ENCODE peak calls at places on chromosomes 7 and 10, in nine cellular contexts. J is HFF-Myc, P is fibroblast of mammary gland, U is RWPE1, C is pancreas, I is AG04449, E is HepG2, A is PC-9, H is type B pancreatic cell. O is an unnamed sample.

GRCh38 chr7:11557627-11558026 is 274.4 kb downstream of the THSD7A start:
- DNase-seq in J (no peak), P (peak), U (peak), C (no peak), I (no peak), E (peak), A (no peak), H (no peak), O (peak)

GRCh38 chr10:76202777-76203176 is 771.4 kb downstream of the LRMDA start:
- DNase-seq in J (no peak), P (peak), U (no peak), C (no peak), I (peak), E (no peak), A (no peak), H (no peak), O (no peak)

GRCh38 chr7:36127075-36127740 is 25.8 kb upstream of the EEPD1 start:
- DNase-seq in J (no peak), P (peak), U (no peak), C (no peak), I (no peak), E (no peak), A (no peak), H (no peak), O (no peak)

GRCh38 chr10:12448729-12449391 is 99.5 kb downstream of the CAMK1D start:
- DNase-seq in J (peak), P (peak), U (peak), C (no peak), I (peak), E (no peak), A (peak), H (no peak), O (peak)

GRCh38 chr7:36117201-36117840 is 35.7 kb upstream of the EEPD1 start:
- DNase-seq in J (no peak), P (no peak), U (no peak), C (no peak), I (no peak), E (no peak), A (peak), H (no peak), O (no peak)

GRCh38 chr10:118958984-118959916 is 70.3 kb upstream of the NANOS1 start:
- DNase-seq in J (no peak), P (peak), U (peak), C (peak), I (peak), E (no peak), A (peak), H (peak), O (no peak)

GRCh38 chr10:4201866-4202825 is 417.1 kb upstream of the KLF6 start:
- DNase-seq in J (peak), P (peak), U (no peak), C (no peak), I (no peak), E (no peak), A (no peak), H (no peak), O (no peak)

GRCh38 chr7:155962191-155962967 is 150.1 kb upstream of the SHH start:
- DNase-seq in J (no peak), P (peak), U (peak), C (no peak), I (no peak), E (peak), A (peak), H (no peak), O (no peak)

GRCh38 chr10:7756360-7756992 is 31.3 kb downstream of the KIN start:
- DNase-seq in J (no peak), P (peak), U (no peak), C (peak), I (no peak), E (peak), A (no peak), H (no peak), O (peak)

GRCh38 chr7:5677538-5678294 is 103.7 kb downstream of the RNF216 start:
- DNase-seq in J (no peak), P (peak), U (peak), C (no peak), I (no peak), E (peak), A (peak), H (no peak), O (peak)

GRCh38 chr10:21020545-21020944 is 123.4 kb upstream of the NEBL start:
- DNase-seq in J (no peak), P (peak), U (peak), C (peak), I (no peak), E (peak), A (no peak), H (no peak), O (peak)

GRCh38 chr7:151404216-151405011 is 5.4 kb downstream of the WDR86 start:
- DNase-seq in J (no peak), P (peak), U (peak), C (no peak), I (no peak), E (no peak), A (peak), H (no peak), O (no peak)

GRCh38 chr7:131896189-131896855 is 339.9 kb upstream of the PODXL start:
- DNase-seq in J (no peak), P (no peak), U (no peak), C (no peak), I (no peak), E (no peak), A (no peak), H (no peak), O (no peak)

GRCh38 chr7:23546897-23547572 is 15.3 kb upstream of the TRA2A start:
- DNase-seq in J (peak), P (peak), U (peak), C (peak), I (peak), E (peak), A (peak), H (peak), O (peak)

GRCh38 chr7:66699998-66700397 is 40.5 kb upstream of the RABGEF1 start:
- DNase-seq in J (no peak), P (peak), U (no peak), C (no peak), I (no peak), E (no peak), A (no peak), H (no peak), O (no peak)

GRCh38 chr7:66698652-66699205 is 41.8 kb upstream of the RABGEF1 start:
- DNase-seq in J (no peak), P (no peak), U (no peak), C (no peak), I (no peak), E (no peak), A (no peak), H (no peak), O (no peak)

GRCh38 chr7:66696774-66697191 is 43.8 kb upstream of the RABGEF1 start:
- DNase-seq in J (peak), P (peak), U (peak), C (no peak), I (no peak), E (peak), A (no peak), H (no peak), O (no peak)

GRCh38 chr7:66700633-66701131 is 39.9 kb upstream of the RABGEF1 start:
- DNase-seq in J (no peak), P (no peak), U (no peak), C (no peak), I (no peak), E (no peak), A (no peak), H (no peak), O (no peak)

DNA sequence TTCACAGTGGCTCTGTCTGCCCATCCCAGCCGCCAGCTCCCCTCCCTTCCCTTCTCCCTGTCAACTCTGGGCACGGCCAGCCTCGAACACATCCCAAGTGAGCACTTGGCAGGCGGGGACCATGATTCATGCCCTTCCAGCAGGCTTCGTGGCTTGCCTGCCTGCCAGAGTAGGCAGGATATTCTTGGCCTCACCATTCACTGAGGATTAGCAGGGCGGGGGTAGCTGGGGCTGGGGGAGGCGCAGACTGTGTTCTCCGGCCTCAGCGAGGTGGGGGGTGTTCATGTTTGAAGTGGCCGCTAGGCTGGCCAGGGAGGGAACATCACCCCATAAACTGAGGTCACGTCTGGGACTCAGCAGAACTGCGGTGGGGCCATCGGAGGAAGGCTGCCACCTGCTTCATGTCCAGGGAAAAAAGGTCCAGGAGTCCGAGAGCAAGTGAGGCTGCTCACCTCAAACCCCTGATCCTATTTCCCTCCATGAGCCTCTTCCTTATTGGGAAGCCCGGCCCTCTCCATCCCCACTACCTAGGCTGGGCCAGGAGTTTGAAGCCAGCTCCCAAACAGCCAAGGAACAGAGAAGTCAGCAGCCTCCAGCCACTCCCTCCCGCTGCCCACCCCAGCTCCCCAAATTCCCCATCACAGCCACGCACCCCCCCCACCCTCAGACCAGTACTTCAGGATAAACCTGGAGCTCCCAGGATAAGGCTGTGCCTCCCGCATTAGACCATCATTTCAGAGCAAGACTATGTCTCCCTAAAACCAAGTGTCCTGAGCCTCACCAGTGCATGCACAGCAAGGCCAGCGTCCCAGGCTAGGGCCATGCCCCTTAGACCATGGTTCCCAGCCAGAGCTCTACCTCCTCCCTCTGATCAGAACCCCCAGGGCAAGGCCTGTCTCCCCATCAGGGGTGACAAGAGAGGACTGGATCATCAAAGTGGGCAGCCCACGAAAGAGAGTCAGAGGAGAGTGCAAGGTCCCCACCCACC is 42.8 kb upstream of the RABGEF1 start:
- DNase-seq in J (no peak), P (peak), U (no peak), C (no peak), I (no peak), E (peak), A (no peak), H (no peak), O (no peak)
- TF ChIP-seq CTCF in J (no peak), P (no peak), U (no peak), C (no peak), I (no peak), E (peak), A (no peak), H (no peak), O (no peak)

GRCh38 chr7:42993038-42993437 is 60.9 kb downstream of the MRPL32 start:
- DNase-seq in J (no peak), P (no peak), U (no peak), C (no peak), I (no peak), E (peak), A (no peak), H (no peak), O (no peak)
- TF ChIP-seq CTCF in J (no peak), P (no peak), U (no peak), C (no peak), I (no peak), E (no peak), A (no peak), H (peak), O (no peak)

DNA sequence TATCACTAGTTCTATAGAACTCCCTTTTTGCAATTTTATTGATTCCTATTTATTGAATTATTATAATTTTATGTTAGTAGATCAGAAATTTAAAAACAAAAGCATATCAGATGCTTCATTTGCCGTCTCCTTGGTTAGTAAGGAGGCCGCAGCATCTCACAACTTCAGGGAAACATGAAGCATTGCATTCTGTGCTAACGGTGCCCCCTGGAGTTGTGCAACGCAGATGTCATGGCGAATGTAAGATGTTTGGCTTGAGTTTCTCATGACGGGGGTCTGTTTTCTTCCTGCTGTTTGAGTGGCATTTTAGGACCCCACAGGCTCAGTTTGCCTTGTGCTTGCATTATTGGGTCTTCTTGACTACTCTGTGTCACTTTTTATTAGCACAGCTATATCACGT is 124.8 kb downstream of the CNNM2 start:
- DNase-seq in J (no peak), P (no peak), U (no peak), C (no peak), I (no peak), E (no peak), A (no peak), H (no peak), O (no peak)
- TF ChIP-seq CTCF in J (peak), P (no peak), U (no peak), C (no peak), I (no peak), E (peak), A (no peak), H (peak), O (no peak)

GRCh38 chr10:113775681-113776294 is 24.3 kb downstream of the PLEKHS1 start:
- DNase-seq in J (no peak), P (no peak), U (no peak), C (no peak), I (no peak), E (no peak), A (no peak), H (no peak), O (no peak)
- TF ChIP-seq CTCF in J (no peak), P (no peak), U (no peak), C (no peak), I (no peak), E (no peak), A (no peak), H (peak), O (no peak)

GRCh38 chr10:45080321-45080720 is 79.6 kb downstream of the ZNF22 start:
- DNase-seq in J (no peak), P (no peak), U (no peak), C (no peak), I (no peak), E (no peak), A (no peak), H (no peak), O (no peak)

GRCh38 chr10:45076847-45077246 is 76.1 kb downstream of the ZNF22 start:
- DNase-seq in J (no peak), P (no peak), U (no peak), C (no peak), I (no peak), E (no peak), A (no peak), H (no peak), O (no peak)

DNA sequence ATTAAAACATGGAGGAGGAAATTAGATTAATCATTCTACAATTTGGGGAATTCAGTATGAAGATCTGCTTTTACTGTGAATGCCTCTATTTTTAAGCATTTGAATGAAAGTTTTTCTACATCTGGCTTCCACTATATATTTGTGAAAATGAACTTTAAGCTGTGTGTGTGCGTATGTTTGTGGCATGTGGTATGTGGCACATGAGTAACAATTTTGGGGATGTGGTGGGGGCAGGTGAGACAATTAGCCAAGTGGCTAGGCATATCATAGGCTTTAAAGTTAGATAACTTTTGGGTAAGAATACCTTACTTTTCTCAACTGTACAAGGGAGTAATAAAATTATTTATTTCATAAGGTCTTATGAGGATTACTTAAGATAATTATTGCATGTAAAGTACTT is 81.5 kb downstream of the ZNF22 start:
- DNase-seq in J (no peak), P (no peak), U (no peak), C (no peak), I (no peak), E (no peak), A (no peak), H (no peak), O (no peak)
- TF ChIP-seq CTCF in J (no peak), P (no peak), U (no peak), C (no peak), I (no peak), E (no peak), A (no peak), H (no peak), O (no peak)

DNA sequence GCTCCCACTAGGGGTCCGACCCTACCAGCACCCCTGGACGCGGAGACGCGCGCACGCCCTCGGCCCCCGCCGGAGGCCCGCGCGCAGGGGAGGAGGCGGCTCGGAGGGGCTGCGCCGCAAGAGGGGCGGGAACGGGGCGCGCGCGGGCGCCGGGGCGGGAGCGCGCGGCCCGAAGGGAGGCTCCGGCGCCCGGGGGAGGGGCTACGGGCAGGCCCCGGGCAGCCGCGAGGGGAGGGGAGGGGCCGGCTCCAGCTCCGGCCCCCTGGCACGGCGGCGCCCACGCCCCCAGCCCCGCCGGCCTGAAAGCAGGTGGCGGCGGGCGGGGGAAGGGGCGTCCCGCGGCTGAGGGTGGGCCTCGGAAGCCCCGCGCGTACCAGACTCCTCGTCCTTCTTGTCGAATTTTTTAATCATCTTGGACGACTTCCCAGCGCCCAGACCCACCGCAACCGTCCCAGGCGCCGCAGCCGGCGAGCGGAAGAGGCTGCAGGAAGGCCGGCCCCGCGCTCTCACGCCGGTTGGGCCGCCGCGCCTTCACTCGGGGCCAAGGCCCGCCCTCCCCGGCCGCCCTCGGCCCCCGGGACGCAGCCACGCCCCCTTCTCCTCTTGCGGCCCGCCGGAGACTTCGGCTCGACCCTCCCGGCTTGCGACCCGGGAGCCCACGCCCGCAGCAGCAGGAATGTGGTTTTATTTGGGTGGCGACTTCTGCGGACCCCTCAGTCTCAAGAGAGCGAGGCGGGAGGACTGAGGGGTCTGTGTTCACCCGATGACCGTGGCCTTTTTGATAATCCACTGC is at the start of gene COPG2:
- DNase-seq in J (peak), P (peak), U (peak), C (peak), I (no peak), E (peak), A (peak), H (peak), O (peak)
- TF ChIP-seq CTCF in J (no peak), P (no peak), U (no peak), C (no peak), I (no peak), E (no peak), A (no peak), H (peak), O (no peak)

GRCh38 chr10:58412502-58412961 is 27.3 kb downstream of the TFAM start:
- DNase-seq in J (no peak), P (peak), U (no peak), C (no peak), I (no peak), E (peak), A (peak), H (no peak), O (no peak)

GRCh38 chr10:58415757-58416156 is 30.5 kb downstream of the TFAM start:
- DNase-seq in J (no peak), P (no peak), U (no peak), C (no peak), I (no peak), E (no peak), A (no peak), H (no peak), O (no peak)

GRCh38 chr10:58409956-58410610 is 24.9 kb downstream of the TFAM start:
- DNase-seq in J (no peak), P (no peak), U (no peak), C (no peak), I (no peak), E (no peak), A (no peak), H (no peak), O (no peak)

GRCh38 chr10:58414270-58415041 is 29.2 kb downstream of the TFAM start:
- DNase-seq in J (peak), P (peak), U (peak), C (no peak), I (no peak), E (peak), A (peak), H (no peak), O (no peak)
- TF ChIP-seq CTCF in J (peak), P (peak), U (peak), C (no peak), I (peak), E (peak), A (peak), H (peak), O (no peak)

GRCh38 chr7:95396136-95397032 is at the start of gene PON3:
- DNase-seq in J (no peak), P (no peak), U (peak), C (peak), I (no peak), E (peak), A (no peak), H (no peak), O (no peak)
- TF ChIP-seq CTCF in J (no peak), P (peak), U (no peak), C (no peak), I (no peak), E (peak), A (peak), H (no peak), O (no peak)

DNA sequence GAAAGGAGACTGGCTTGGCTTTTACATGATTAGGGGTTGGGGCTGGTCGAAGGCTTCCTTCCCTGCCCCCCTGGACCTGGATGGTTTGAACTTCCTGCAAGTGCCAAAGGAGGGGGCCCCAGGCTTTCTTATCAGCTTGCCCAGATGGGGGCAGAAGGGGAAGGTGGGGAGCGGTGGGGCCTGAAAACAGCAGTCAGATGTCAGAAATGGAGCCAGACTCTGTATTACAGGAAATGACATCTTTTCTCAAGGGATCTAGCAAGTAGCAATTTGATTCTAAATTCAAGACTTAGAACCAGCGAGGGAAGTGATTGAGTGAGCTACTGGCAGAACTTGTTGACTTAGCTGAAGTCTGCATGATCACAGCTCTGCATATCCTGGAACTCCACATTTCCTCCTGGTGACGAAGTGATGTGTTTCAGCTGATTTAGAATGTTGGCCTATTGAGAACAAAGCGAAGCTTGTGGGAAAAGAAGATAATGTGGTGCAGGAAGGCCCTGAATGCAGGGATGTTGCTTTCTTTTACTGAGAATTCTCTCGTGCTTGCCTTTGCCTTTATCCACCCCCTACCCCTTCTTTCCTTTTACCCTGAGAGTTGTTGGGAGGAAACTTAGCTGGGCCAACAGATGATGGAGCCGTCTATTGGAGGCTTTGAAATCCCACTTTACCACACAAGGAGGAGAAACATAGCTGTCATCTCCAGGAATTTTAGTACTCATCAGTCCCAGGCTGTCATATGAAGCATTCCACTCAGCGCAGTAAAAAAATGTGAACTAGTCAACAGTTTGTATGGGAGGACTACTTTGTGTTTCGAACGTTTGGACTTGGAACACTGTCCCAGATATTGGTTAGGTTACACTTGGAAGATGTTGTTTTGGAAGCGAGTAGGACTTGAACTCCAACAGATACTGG is 43.2 kb downstream of the CCNY start:
- DNase-seq in J (no peak), P (peak), U (no peak), C (no peak), I (no peak), E (no peak), A (no peak), H (no peak), O (peak)
- TF ChIP-seq CTCF in J (no peak), P (no peak), U (no peak), C (no peak), I (no peak), E (peak), A (no peak), H (no peak), O (peak)